ENCODE peak calls at places on chromosomes 3 and 15, in five cellular contexts. N, R, Z, J and F are unnamed samples.

GRCh38 chr15:50083424-50084025 is 35.5 kb downstream of the ATP8B4 start:
- DNase-seq in N (no peak), R (no peak), Z (no peak), J (no peak), F (peak; percentile 48)

GRCh38 chr15:70245932-70246622 is 148.4 kb upstream of the TLE3 start:
- DNase-seq in N (no peak), R (peak; percentile 21), Z (peak; percentile 30), J (peak; percentile 63), F (peak; percentile 44)

GRCh38 chr15:66901336-66902100 is 163.9 kb upstream of the SMAD3 start:
- DNase-seq in N (no peak), R (no peak), Z (no peak), J (no peak), F (no peak)

GRCh38 chr3:105656607-105657504 is 212.0 kb downstream of the CBLB start:
- DNase-seq in N (no peak), R (no peak), Z (no peak), J (no peak), F (no peak)

GRCh38 chr3:71787851-71788405 is 3.0 kb upstream of the PROK2 start:
- DNase-seq in N (no peak), R (no peak), Z (no peak), J (no peak), F (no peak)

GRCh38 chr15:22973286-22973685 is 6.9 kb downstream of the CYFIP1 start:
- DNase-seq in N (no peak), R (no peak), Z (peak; percentile 42), J (no peak), F (no peak)

GRCh38 chr15:40847225-40847961 is 3.5 kb downstream of the SPINT1 start:
- DNase-seq in N (no peak), R (no peak), Z (peak; percentile 57), J (peak; percentile 25), F (peak; percentile 17)

GRCh38 chr15:64558460-64559179 is 98.2 kb downstream of the ZNF609 start:
- DNase-seq in N (no peak), R (no peak), Z (no peak), J (no peak), F (no peak)

GRCh38 chr15:41256577-41257038 is 25.5 kb downstream of the CHP1 start:
- DNase-seq in N (no peak), R (no peak), Z (no peak), J (no peak), F (no peak)

GRCh38 chr3:57227930-57228733 is 603 bp downstream of the APPL1 start:
- DNase-seq in N (no peak), R (peak; percentile 42), Z (no peak), J (peak; percentile 46), F (peak; percentile 68)

GRCh38 chr15:58932791-58933310 is 628 bp downstream of the SLTM start:
- DNase-seq in N (no peak), R (no peak), Z (no peak), J (no peak), F (no peak)

GRCh38 chr15:58934521-58934920 is 1.0 kb upstream of the SLTM start:
- DNase-seq in N (no peak), R (no peak), Z (no peak), J (no peak), F (peak; percentile 25)

GRCh38 chr15:58931985-58932384 is 1.5 kb downstream of the SLTM start:
- DNase-seq in N (no peak), R (no peak), Z (peak; percentile 23), J (no peak), F (peak; percentile 41)

GRCh38 chr15:58934114-58934447 is 602 bp upstream of the SLTM start:
- DNase-seq in N (no peak), R (no peak), Z (no peak), J (no peak), F (no peak)

GRCh38 chr15:58933311-58934113 is at the start of gene SLTM:
- DNase-seq in N (peak; percentile 76), R (peak; percentile 92), Z (peak; percentile 75), J (peak; percentile 89), F (peak; percentile 95)
- TF ChIP-seq CTCF in N (no peak), R (peak; percentile 46), Z (peak; percentile 18), J (peak; percentile 43), F (no peak)

GRCh38 chr3:156291269-156292123 is 171.1 kb downstream of the KCNAB1 start:
- DNase-seq in N (no peak), R (no peak), Z (no peak), J (no peak), F (peak; percentile 44)
- H3K4me3 ChIP-seq in N (peak overlapping the region; percentile 45), R (peak overlapping the region; percentile 15), Z (no peak overlapping the region), J (peak overlapping the region; percentile 36), F (peak overlapping the region; percentile 40)

GRCh38 chr3:1103525-1103924 is 10.7 kb downstream of the CNTN6 start:
- DNase-seq in N (no peak), R (no peak), Z (no peak), J (no peak), F (no peak)
- TF ChIP-seq CTCF in N (peak; percentile 3), R (no peak), Z (no peak), J (peak; percentile 34), F (no peak)

GRCh38 chr3:65268411-65268810 is 580.6 kb upstream of the ADAMTS9 start:
- DNase-seq in N (no peak), R (no peak), Z (no peak), J (no peak), F (no peak)

GRCh38 chr3:65265511-65265910 is 577.7 kb upstream of the ADAMTS9 start:
- DNase-seq in N (no peak), R (no peak), Z (no peak), J (no peak), F (no peak)

GRCh38 chr3:65265942-65266341 is 578.1 kb upstream of the ADAMTS9 start:
- DNase-seq in N (no peak), R (no peak), Z (no peak), J (no peak), F (no peak)

GRCh38 chr3:65259946-65260345 is 572.1 kb upstream of the ADAMTS9 start:
- DNase-seq in N (no peak), R (no peak), Z (no peak), J (no peak), F (no peak)

GRCh38 chr3:65262554-65262953 is 574.8 kb upstream of the ADAMTS9 start:
- DNase-seq in N (no peak), R (no peak), Z (no peak), J (no peak), F (no peak)
- H3K4me3 ChIP-seq in N (no peak overlapping the region), R (no peak overlapping the region), Z (no peak overlapping the region), J (no peak overlapping the region), F (no peak overlapping the region)

DNA sequence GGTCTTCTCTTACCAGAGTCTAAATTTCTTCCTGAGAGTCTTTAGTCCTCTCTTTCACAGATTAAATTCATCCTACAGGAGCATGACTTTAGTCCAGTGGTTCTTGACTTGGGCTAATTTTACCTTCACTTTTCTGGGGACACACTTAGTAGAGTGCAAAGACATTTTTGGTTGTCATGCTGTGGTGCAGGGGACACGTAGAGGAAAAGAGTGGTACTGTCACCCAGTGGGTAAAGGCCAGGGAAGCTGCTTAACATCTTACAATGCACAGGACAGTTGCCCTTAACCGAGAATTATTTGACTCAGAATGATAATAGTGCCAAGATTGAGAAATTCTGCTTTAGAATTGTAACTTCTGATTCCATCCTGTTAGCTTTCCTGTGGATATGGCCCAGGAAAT is 772.5 kb upstream of the GRM7 start:
- DNase-seq in N (no peak), R (no peak), Z (no peak), J (no peak), F (no peak)
- TF ChIP-seq CTCF in N (no peak), R (no peak), Z (no peak), J (no peak), F (no peak)

GRCh38 chr3:12995389-12996180 is 77.6 kb downstream of the IQSEC1 start:
- DNase-seq in N (no peak), R (no peak), Z (no peak), J (no peak), F (no peak)
- H3K4me3 ChIP-seq in N (no peak overlapping the region), R (no peak overlapping the region), Z (peak overlapping the region; percentile 89), J (no peak overlapping the region), F (no peak overlapping the region)

DNA sequence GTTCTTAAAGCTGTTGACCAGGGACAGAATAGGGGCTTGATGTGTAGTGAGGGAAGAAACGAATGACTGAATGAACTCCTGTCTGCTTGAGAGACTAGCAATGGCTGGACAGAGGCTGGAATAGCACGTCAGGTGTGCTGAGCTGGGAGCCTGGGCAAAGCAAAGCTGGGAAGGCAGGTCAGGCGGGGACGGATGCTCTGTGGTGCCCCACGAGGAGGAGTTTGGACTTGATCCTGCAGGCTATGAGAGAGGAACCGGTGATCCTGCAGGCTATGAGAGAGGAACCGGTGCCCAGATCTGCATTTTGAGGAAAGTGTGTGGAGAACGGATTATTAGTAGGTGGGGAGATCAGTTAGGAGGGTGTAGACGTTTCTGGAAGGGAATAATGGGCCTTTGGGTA is 31.3 kb upstream of the PSTPIP1 start:
- DNase-seq in N (no peak), R (no peak), Z (no peak), J (no peak), F (no peak)
- TF ChIP-seq CTCF in N (no peak), R (no peak), Z (no peak), J (no peak), F (no peak)

GRCh38 chr15:87816811-87817210 is 439.7 kb downstream of the NTRK3 start:
- DNase-seq in N (peak; percentile 90), R (no peak), Z (no peak), J (peak; percentile 82), F (peak; percentile 97)
- H3K4me3 ChIP-seq in N (no peak overlapping the region), R (no peak overlapping the region), Z (no peak overlapping the region), J (no peak overlapping the region), F (no peak overlapping the region)

GRCh38 chr3:100556656-100557310 is 52.6 kb upstream of the ADGRG7 start:
- DNase-seq in N (no peak), R (no peak), Z (no peak), J (peak; percentile 61), F (peak; percentile 89)
- TF ChIP-seq CTCF in N (no peak), R (no peak), Z (no peak), J (no peak), F (no peak)